ENCODE peak calls at places on chromosomes 16 and 17, in four cellular contexts. X, S, Y and L are unnamed samples.

GRCh38 chr16:66004706-66005105 is 361.8 kb upstream of the CDH5 start:
- DNase-seq in X (no peak), S (no peak), Y (no peak), L (no peak)

GRCh38 chr17:72517413-72518237 is 396.8 kb downstream of the SOX9 start:
- DNase-seq in X (no peak), S (no peak), Y (no peak), L (no peak)

GRCh38 chr16:67428146-67428731 is 2.7 kb upstream of the HSD11B2 start:
- DNase-seq in X (peak), S (peak), Y (peak), L (peak)

GRCh38 chr17:73492125-73492801 is 152.0 kb downstream of the SDK2 start:
- DNase-seq in X (no peak), S (no peak), Y (no peak), L (no peak)

GRCh38 chr17:74800531-74800930 is 24.4 kb upstream of the NAT9 start:
- DNase-seq in X (no peak), S (no peak), Y (no peak), L (no peak)

GRCh38 chr17:42520540-42520951 is 15.5 kb upstream of the NAGLU start:
- DNase-seq in X (no peak), S (no peak), Y (no peak), L (no peak)

GRCh38 chr17:6555331-6556120 is 829 bp downstream of the PITPNM3 start:
- DNase-seq in X (no peak), S (no peak), Y (no peak), L (no peak)

GRCh38 chr16:86303787-86304685 is 206.3 kb upstream of the FOXF1 start:
- DNase-seq in X (peak), S (no peak), Y (no peak), L (no peak)

GRCh38 chr17:44007346-44008204 is 3.2 kb downstream of the NAGS start:
- DNase-seq in X (peak), S (no peak), Y (peak), L (no peak)

GRCh38 chr17:32936894-32937500 is 9.0 kb downstream of the TMEM98 start:
- DNase-seq in X (peak), S (peak), Y (peak), L (peak)

GRCh38 chr17:39740357-39741111 is 2.8 kb downstream of the GRB7 start:
- DNase-seq in X (no peak), S (peak), Y (no peak), L (no peak)

GRCh38 chr16:19138601-19139000 is 24.8 kb downstream of the ITPRIPL2 start:
- DNase-seq in X (peak), S (peak), Y (peak), L (no peak)

DNA sequence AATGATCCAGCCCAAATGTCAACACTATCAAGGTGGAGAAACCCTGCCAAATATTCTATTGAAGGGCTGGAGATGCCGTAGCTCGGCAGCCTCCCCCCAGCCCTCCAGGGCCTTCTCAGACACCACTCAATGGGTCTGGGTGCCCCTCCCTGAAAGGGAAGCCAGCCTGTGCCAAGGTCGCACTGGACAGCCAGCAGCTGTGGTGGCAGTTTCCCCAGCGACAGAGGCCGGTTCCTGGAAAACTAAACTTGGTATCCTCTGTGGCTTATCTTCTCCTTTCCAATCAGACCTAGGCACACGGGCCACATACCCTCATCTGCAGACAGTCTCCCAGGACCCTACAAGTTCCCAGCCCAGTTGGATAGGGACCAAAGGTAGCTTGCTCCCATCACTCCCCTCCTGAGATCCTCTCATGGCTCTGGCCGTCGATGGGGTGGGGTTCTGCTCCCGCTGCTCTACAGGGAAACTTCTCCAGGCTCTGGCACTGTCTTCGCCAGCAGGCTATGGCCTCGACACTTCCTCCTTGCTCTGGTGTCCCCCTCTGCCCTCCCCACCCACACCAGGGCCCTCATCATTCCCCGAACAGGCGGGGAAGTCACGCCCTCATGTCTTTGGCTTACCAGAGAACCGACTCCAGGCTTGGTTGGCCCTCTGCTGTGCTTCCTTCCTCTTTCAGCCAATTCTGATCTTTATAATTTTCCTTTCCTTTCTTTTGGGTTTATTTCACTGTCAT is 18.3 kb upstream of the IL21R start:
- DNase-seq in X (peak), S (no peak), Y (peak), L (no peak)
- H3K4me3 ChIP-seq in X (no peak), S (no peak), Y (no peak), L (no peak)

GRCh38 chr16:2904100-2904921 is 7.4 kb upstream of the FLYWCH1 start:
- DNase-seq in X (peak), S (peak), Y (peak), L (peak)
- H3K27ac ChIP-seq in X (peak), S (peak), Y (peak), L (no peak)

GRCh38 chr17:57037401-57037800 is 47.6 kb upstream of the AKAP1 start:
- DNase-seq in X (no peak), S (no peak), Y (no peak), L (no peak)

GRCh38 chr17:57038486-57038885 is 46.6 kb upstream of the AKAP1 start:
- DNase-seq in X (no peak), S (no peak), Y (no peak), L (no peak)

GRCh38 chr17:57033296-57033695 is 51.8 kb upstream of the AKAP1 start:
- DNase-seq in X (no peak), S (no peak), Y (no peak), L (no peak)

GRCh38 chr17:57034807-57035754 is 50.0 kb upstream of the AKAP1 start:
- DNase-seq in X (no peak), S (no peak), Y (no peak), L (no peak)

GRCh38 chr17:57035971-57036481 is 49.0 kb upstream of the AKAP1 start:
- DNase-seq in X (no peak), S (no peak), Y (no peak), L (no peak)
- H3K4me3 ChIP-seq in X (no peak), S (no peak), Y (peak), L (no peak)

GRCh38 chr16:56295059-56295673 is 103.9 kb downstream of the GNAO1 start:
- DNase-seq in X (no peak), S (no peak), Y (no peak), L (no peak)
- H3K27ac ChIP-seq in X (peak), S (no peak), Y (peak), L (no peak)

GRCh38 chr17:58367462-58367861 is 15.5 kb upstream of the SUPT4H1 start:
- DNase-seq in X (no peak), S (no peak), Y (no peak), L (no peak)
- H3K4me3 ChIP-seq in X (no peak), S (no peak), Y (no peak), L (no peak)